ENCODE peak calls at places on chromosomes 1 and 21, in seven cellular contexts. F is activated CD8-positive, alpha-beta T cell treated with anti-CD3 and anti-CD28 coated beads for 36 hours; M is stomach; C is upper lobe of left lung; X is A549; Z is cardiac fibroblast; R is NCI-H748 treated with DMSO at 0.1 percent for 48 hours. S is an unnamed sample.

GRCh38 chr1:22216210-22216883 is 73.5 kb upstream of the WNT4 start:
- DNase-seq in Z (no peak), X (no peak), F (no peak), M (no peak), C (peak; percentile 77), R (no peak), S (no peak)

GRCh38 chr21:28537371-28538079 is 455.2 kb downstream of the LTN1 start:
- DNase-seq in C (no peak), F (no peak), R (no peak), X (no peak), Z (peak; percentile 95), M (no peak), S (no peak)

GRCh38 chr1:119714583-119714982 is 2.8 kb downstream of the PHGDH start:
- DNase-seq in C (no peak), M (no peak), R (no peak), F (no peak), X (no peak), Z (peak; percentile 3), S (no peak)

GRCh38 chr1:116880952-116881351 is 28.8 kb upstream of the PTGFRN start:
- DNase-seq in Z (no peak), X (no peak), F (no peak), M (no peak), C (no peak), R (no peak), S (peak; percentile 59)

GRCh38 chr1:228793032-228793431 is 57.8 kb downstream of the RHOU start:
- DNase-seq in Z (no peak), F (peak; percentile 52), C (no peak), X (no peak), M (no peak), R (no peak), S (no peak)

GRCh38 chr1:205849619-205850355 is at the start of gene PM20D1:
- DNase-seq in R (no peak), M (peak; percentile 67), X (no peak), F (peak; percentile 81), Z (no peak), C (peak; percentile 92), S (peak; percentile 93)

GRCh38 chr1:24928631-24929090 is 1.4 kb downstream of the RUNX3 start:
- DNase-seq in Z (no peak), R (no peak), M (no peak), X (no peak), C (no peak), F (peak; percentile 67), S (no peak)

GRCh38 chr1:158930504-158930903 is 848 bp upstream of the PYHIN1 start:
- DNase-seq in R (no peak), C (no peak), X (no peak), Z (no peak), F (peak; percentile 64), M (no peak), S (no peak)

GRCh38 chr1:143680304-143680703 is 291.5 kb downstream of the FAM72C start:
- DNase-seq in R (no peak), C (no peak), M (no peak), Z (no peak), F (no peak), X (no peak), S (no peak)

GRCh38 chr1:220451541-220451940 is 76.4 kb upstream of the MARK1 start:
- DNase-seq in M (no peak), X (no peak), C (no peak), F (no peak), Z (no peak), R (no peak), S (no peak)

S was measured in body of pancreas.